ENCODE peak calls at places on chromosome 11, in ten cellular contexts. J is EH; G is T-helper 1 cell; X is GM03348; W is HuH-7; V is chondrocyte; C is foreskin fibroblast; I is prostate gland; K is naive thymus-derived CD4-positive, alpha-beta T cell; M is AML-193. T is an unnamed sample.

GRCh38 chr11:45204761-45205160 is 58.3 kb downstream of the PRDM11 start:
- DNase-seq in G (no peak), J (no peak), X (no peak), I (no peak), K (no peak), C (peak), W (no peak), M (no peak), V (no peak), T (no peak)

GRCh38 chr11:102940714-102941588 is 14.6 kb downstream of the MMP13 start:
- DNase-seq in X (peak), C (peak), W (peak), M (peak), J (peak), G (no peak), V (no peak), I (peak), K (peak), T (peak)

GRCh38 chr11:46260161-46260560 is 17.3 kb upstream of the CREB3L1 start:
- DNase-seq in G (no peak), M (no peak), W (no peak), C (no peak), I (no peak), X (no peak), J (no peak), K (no peak), V (peak), T (no peak)

GRCh38 chr11:17839973-17840611 is 105.5 kb downstream of the KCNC1 start:
- DNase-seq in I (no peak), M (no peak), V (no peak), K (no peak), J (peak), C (peak), X (no peak), G (no peak), W (no peak), T (no peak)

GRCh38 chr11:68328374-68329091 is 16.1 kb downstream of the LRP5 start:
- DNase-seq in G (no peak), W (peak), I (no peak), X (no peak), V (no peak), C (no peak), J (no peak), M (peak), K (peak), T (no peak)

GRCh38 chr11:38274031-38274430 is 1676.0 kb upstream of the RAG2 start:
- DNase-seq in K (no peak), W (no peak), X (no peak), I (no peak), V (no peak), C (no peak), M (no peak), G (no peak), J (peak), T (no peak)

GRCh38 chr11:2707736-2708135 is 7.9 kb upstream of the KCNQ1OT1 start:
- DNase-seq in K (no peak), J (no peak), I (no peak), G (no peak), C (no peak), V (peak), W (no peak), X (no peak), M (no peak), T (no peak)

GRCh38 chr11:129373489-129373953 is 2.1 kb upstream of the BARX2 start:
- DNase-seq in C (peak), G (no peak), X (peak), J (peak), M (no peak), V (no peak), W (no peak), I (no peak), K (no peak), T (no peak)

GRCh38 chr11:2409026-2409553 is 8.5 kb downstream of the TSSC4 start:
- DNase-seq in M (no peak), V (no peak), G (no peak), C (no peak), W (no peak), I (no peak), X (no peak), K (no peak), J (no peak), T (no peak)

GRCh38 chr11:99383628-99384300 is 363.0 kb downstream of the CNTN5 start:
- DNase-seq in G (no peak), C (no peak), V (no peak), M (no peak), K (no peak), I (no peak), J (no peak), W (no peak), X (no peak), T (no peak)

GRCh38 chr11:34232810-34233209 is 125.0 kb downstream of the ABTB2 start:
- DNase-seq in C (no peak), X (no peak), G (no peak), K (no peak), M (no peak), V (no peak), W (no peak), J (no peak), I (no peak), T (no peak)

GRCh38 chr11:67640021-67640757 is 626 bp upstream of the TBX10 start:
- DNase-seq in M (no peak), X (peak), I (no peak), J (peak), V (peak), K (peak), G (peak), C (peak), W (peak), T (peak)

GRCh38 chr11:65891180-65892136 is 985 bp downstream of the CCDC85B start:
- DNase-seq in I (no peak), J (peak), C (peak), G (no peak), K (no peak), V (no peak), M (no peak), W (no peak), X (no peak), T (peak)

GRCh38 chr11:94525933-94526332 is 13.7 kb downstream of the C11orf97 start:
- DNase-seq in I (peak), V (no peak), K (no peak), G (no peak), X (peak), W (no peak), C (peak), M (peak), J (peak), T (no peak)

GRCh38 chr11:96338910-96339703 is 3.9 kb downstream of the MAML2 start:
- DNase-seq in J (peak), X (peak), M (peak), W (no peak), V (no peak), G (no peak), I (no peak), C (peak), K (peak), T (peak)

GRCh38 chr11:44556735-44557409 is 8.6 kb upstream of the CD82 start:
- DNase-seq in K (peak), C (peak), M (peak), J (peak), I (peak), G (peak), V (no peak), X (peak), W (no peak), T (peak)